ENCODE peak calls at places on chromosomes 4 and X, in six cellular contexts. E is suprapubic skin, F is IMR-90, Q is tibial nerve, O is breast epithelium, A is right lobe of liver. W is an unnamed sample.

GRCh38 chr4:76200771-76201224 is 12.8 kb downstream of the SCARB2 start:
- DNase-seq in Q (no peak), F (no peak), A (peak), E (no peak), O (no peak), W (no peak)

GRCh38 chr4:159451006-159451405 is 348.1 kb downstream of the RAPGEF2 start:
- DNase-seq in O (no peak), A (no peak), E (no peak), Q (no peak), F (peak), W (no peak)

GRCh38 chrX:574355-574754 is 56.2 kb upstream of the SHOX start:
- DNase-seq in A (no peak), E (no peak), Q (no peak), F (no peak), O (no peak), W (no peak)

GRCh38 chrX:17531500-17531899 is 156.5 kb downstream of the NHS start:
- DNase-seq in A (no peak), O (no peak), E (no peak), Q (no peak), F (no peak), W (no peak)

GRCh38 chr4:26028793-26029511 is 114.9 kb downstream of the SMIM20 start:
- DNase-seq in Q (peak), F (peak), A (peak), O (no peak), E (peak), W (peak)

GRCh38 chrX:45710081-45710801 is 509.6 kb upstream of the DIPK2B start:
- DNase-seq in E (no peak), Q (no peak), O (no peak), F (peak), A (no peak), W (no peak)

GRCh38 chrX:20432746-20433374 is 166.2 kb upstream of the RPS6KA3 start:
- DNase-seq in O (no peak), A (no peak), E (no peak), F (no peak), Q (no peak), W (no peak)

GRCh38 chrX:149720021-149720689 is 8.3 kb downstream of the MAGEA11 start:
- DNase-seq in F (no peak), O (no peak), A (no peak), E (no peak), Q (no peak), W (no peak)

GRCh38 chrX:19381326-19381725 is 37.6 kb downstream of the PDHA1 start:
- DNase-seq in O (no peak), Q (no peak), A (no peak), F (no peak), E (no peak), W (no peak)

GRCh38 chrX:149073464-149073863 is 431.6 kb downstream of the IDS start:
- DNase-seq in Q (no peak), E (no peak), F (no peak), O (no peak), A (no peak), W (no peak)

DNA sequence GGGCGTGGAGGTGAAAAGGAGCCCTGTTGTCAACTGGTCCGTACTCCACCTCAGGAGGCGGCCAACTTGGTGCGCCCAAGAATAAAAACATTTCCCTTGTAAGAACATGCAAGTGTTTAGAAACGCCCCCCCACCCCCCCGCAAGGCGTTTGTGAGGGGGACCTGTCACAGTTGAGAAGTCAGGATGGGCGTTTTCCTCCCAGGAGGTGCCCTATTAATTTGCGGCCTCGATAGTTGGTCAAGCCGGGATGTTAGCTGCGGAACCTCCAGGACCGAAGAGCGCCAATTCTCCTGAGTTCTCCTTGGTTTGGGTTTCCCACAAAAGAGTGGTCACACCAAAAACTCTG is 651 bp upstream of the SAP30 start:
- DNase-seq in F (no peak), A (peak), O (peak), Q (peak), E (peak), W (peak)
- TF ChIP-seq POLR2A in F (no peak), A (peak), O (no peak), Q (no peak), E (no peak), W (no peak)

GRCh38 chr4:95627709-95628108 is 78.9 kb upstream of the UNC5C start:
- DNase-seq in A (no peak), F (no peak), Q (no peak), O (no peak), E (no peak), W (no peak)
- H3K27ac ChIP-seq in A (no peak), F (no peak), Q (no peak), O (no peak), E (no peak), W (no peak)

GRCh38 chrX:47649302-47649701 is 1.1 kb downstream of the ELK1 start:
- DNase-seq in Q (no peak), E (no peak), O (no peak), F (no peak), A (no peak), W (no peak)

GRCh38 chrX:47646636-47647035 is 3.7 kb downstream of the ELK1 start:
- DNase-seq in F (no peak), A (no peak), E (no peak), O (no peak), Q (no peak), W (no peak)

GRCh38 chrX:47649781-47650163 is 591 bp downstream of the ELK1 start:
- DNase-seq in F (no peak), E (no peak), O (no peak), A (no peak), Q (no peak), W (no peak)

GRCh38 chrX:47650164-47651042 is at the start of gene ELK1:
- DNase-seq in E (peak), Q (peak), O (peak), F (peak), A (peak), W (peak)

DNA sequence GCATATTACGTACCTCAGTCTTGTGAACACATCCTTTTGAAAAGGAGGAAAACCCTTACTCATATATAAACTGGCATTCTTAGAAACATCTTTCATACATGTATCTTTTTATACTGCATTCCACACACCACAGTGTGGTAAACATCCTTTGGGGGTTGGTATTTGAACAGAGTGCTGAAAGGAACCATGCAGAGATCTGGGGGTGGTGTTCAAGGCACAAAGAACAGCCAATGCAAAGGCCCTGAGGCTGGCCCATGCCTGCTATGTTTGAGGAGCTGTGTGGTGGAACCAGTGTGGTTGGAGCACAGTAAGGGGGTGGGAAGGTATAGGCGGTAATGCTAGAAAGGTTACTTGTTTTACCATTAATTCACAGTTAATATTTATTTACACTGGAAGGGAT is 2.0 kb downstream of the ELK1 start:
- DNase-seq in A (no peak), Q (no peak), O (no peak), F (peak), E (no peak), W (no peak)
- H3K4me3 ChIP-seq in A (no peak), Q (no peak), O (no peak), F (no peak), E (no peak), W (no peak)

GRCh38 chrX:132025085-132025484 is 2.0 kb downstream of the STK26 start:
- DNase-seq in E (no peak), O (no peak), F (no peak), A (no peak), Q (no peak), W (no peak)

GRCh38 chrX:132022115-132022862 is 813 bp upstream of the STK26 start:
- DNase-seq in E (no peak), A (no peak), O (no peak), F (no peak), Q (no peak), W (no peak)

GRCh38 chrX:132022863-132023116 is 312 bp upstream of the STK26 start:
- DNase-seq in O (no peak), E (peak), A (no peak), F (no peak), Q (no peak), W (no peak)

GRCh38 chrX:132023896-132024386 is 839 bp downstream of the STK26 start:
- DNase-seq in O (no peak), E (no peak), F (no peak), Q (no peak), A (no peak), W (peak)

GRCh38 chrX:132023117-132023895 is at the start of gene STK26:
- DNase-seq in F (no peak), E (peak), A (peak), Q (peak), O (peak), W (peak)
- TF ChIP-seq POLR2A in F (no peak), E (no peak), A (peak), Q (no peak), O (no peak), W (no peak)

DNA sequence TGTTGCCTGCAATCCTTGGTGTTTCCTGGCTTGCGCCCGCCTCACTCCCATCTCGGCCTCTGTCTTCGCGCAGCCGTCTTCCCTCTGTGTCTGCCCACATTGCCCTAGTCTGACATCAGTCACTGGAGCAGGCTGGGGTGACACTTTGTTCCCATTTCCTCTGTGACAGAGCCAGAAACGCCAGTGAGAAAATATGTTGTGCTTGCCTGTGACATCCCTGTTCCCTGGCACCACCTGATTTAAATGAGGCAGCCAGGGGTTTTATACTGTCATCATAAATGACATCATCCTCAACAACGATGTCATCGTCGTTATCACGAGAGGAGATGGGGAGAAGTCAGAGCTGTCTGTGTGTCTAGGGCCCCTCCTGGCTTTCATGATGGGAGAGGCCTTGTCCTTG is 29.1 kb downstream of the ZNF185 start:
- DNase-seq in Q (no peak), O (no peak), F (peak), E (no peak), A (no peak), W (no peak)
- H3K27ac ChIP-seq in Q (no peak), O (peak), F (no peak), E (no peak), A (no peak), W (no peak)

GRCh38 chrX:10537308-10537707 is 83.1 kb downstream of the MID1 start:
- DNase-seq in O (no peak), A (no peak), Q (no peak), F (no peak), E (no peak), W (no peak)
- H3K4me3 ChIP-seq in O (no peak), A (no peak), Q (no peak), F (no peak), E (no peak), W (no peak)

W was measured in testis.